ENCODE peak calls at places on chromosome 16, in six cellular contexts. F is adrenal gland; A is pulmonary artery endothelial cell; C is stimulated activated naive CD8-positive, alpha-beta T cell treated with anti-CD3 and anti-CD28 coated beads, Interleukin-15, Interleukin-2, amounts not matched to agents 100 U/mL and 50 U/mL, for 24 hours; L is pancreas; B is Right ventricle myocardium superior. M is an unnamed sample.

GRCh38 chr16:28475221-28475620 is 3.1 kb upstream of the NPIPB7 start:
- DNase-seq in F (no peak), A (no peak), C (no peak), L (no peak), B (no peak), M (no peak)

GRCh38 chr16:87409153-87409552 is 17.0 kb downstream of the MAP1LC3B start:
- DNase-seq in F (no peak), A (no peak), C (no peak), L (no peak), B (no peak), M (no peak)

GRCh38 chr16:72561-73537 is at the start of gene RHBDF1:
- DNase-seq in F (no peak), A (no peak), C (peak), L (peak), B (peak), M (no peak)

GRCh38 chr16:22360963-22361659 is 13.3 kb downstream of the CDR2 start:
- DNase-seq in F (no peak), A (no peak), C (peak), L (no peak), B (no peak), M (no peak)

GRCh38 chr16:22189473-22190168 is 16.5 kb upstream of the EEF2K start:
- DNase-seq in F (peak), A (no peak), C (peak), L (peak), B (peak), M (peak)

GRCh38 chr16:53022374-53022773 is 30.3 kb downstream of the CHD9NB start:
- DNase-seq in F (peak), A (no peak), C (peak), L (no peak), B (no peak), M (no peak)

GRCh38 chr16:51393381-51394005 is 242.4 kb upstream of the SALL1 start:
- DNase-seq in F (no peak), A (no peak), C (no peak), L (no peak), B (no peak), M (no peak)

GRCh38 chr16:23068337-23068736 is 80.9 kb downstream of the USP31 start:
- DNase-seq in F (no peak), A (no peak), C (no peak), L (no peak), B (no peak), M (no peak)

GRCh38 chr16:17365591-17366298 is 105.0 kb downstream of the XYLT1 start:
- DNase-seq in F (no peak), A (no peak), C (no peak), L (no peak), B (no peak), M (no peak)

GRCh38 chr16:27618611-27619380 is 68.9 kb downstream of the KATNIP start:
- DNase-seq in F (no peak), A (no peak), C (no peak), L (no peak), B (no peak), M (peak)

GRCh38 chr16:77433146-77433545 is 1.7 kb downstream of the ADAMTS18 start:
- DNase-seq in F (no peak), A (no peak), C (no peak), L (no peak), B (no peak), M (no peak)

GRCh38 chr16:27811881-27812280 is 251.6 kb downstream of the GSG1L start:
- DNase-seq in F (no peak), A (no peak), C (no peak), L (no peak), B (no peak), M (no peak)

GRCh38 chr16:12643034-12643455 is 160.6 kb downstream of the CPPED1 start:
- DNase-seq in F (no peak), A (no peak), C (no peak), L (no peak), B (no peak), M (no peak)

GRCh38 chr16:51392651-51393187 is 241.6 kb upstream of the SALL1 start:
- DNase-seq in F (no peak), A (no peak), C (no peak), L (no peak), B (peak), M (no peak)

GRCh38 chr16:7103056-7103455 is 229.6 kb upstream of the RBFOX1 start:
- DNase-seq in F (no peak), A (no peak), C (no peak), L (no peak), B (no peak), M (no peak)

GRCh38 chr16:19389246-19389645 is 28.4 kb upstream of the TMC5 start:
- DNase-seq in F (peak), A (no peak), C (peak), L (peak), B (no peak), M (no peak)

GRCh38 chr16:57809843-57810196 is 7.5 kb upstream of the KIFC3 start:
- DNase-seq in F (no peak), A (no peak), C (no peak), L (no peak), B (no peak), M (no peak)

GRCh38 chr16:56743840-56744239 is 13.9 kb downstream of the NUP93 start:
- DNase-seq in F (peak), A (no peak), C (no peak), L (no peak), B (no peak), M (no peak)

GRCh38 chr16:82366462-82366861 is 196.4 kb upstream of the MPHOSPH6 start:
- DNase-seq in F (no peak), A (no peak), C (no peak), L (no peak), B (no peak), M (no peak)

GRCh38 chr16:50259334-50260205 is 6.8 kb upstream of the ADCY7 start:
- DNase-seq in F (no peak), A (no peak), C (no peak), L (no peak), B (peak), M (no peak)

GRCh38 chr16:66379571-66379941 is 13.1 kb downstream of the CDH5 start:
- DNase-seq in F (no peak), A (no peak), C (no peak), L (no peak), B (no peak), M (no peak)

GRCh38 chr16:88770459-88771293 is 14.3 kb downstream of the PIEZO1 start:
- DNase-seq in F (peak), A (no peak), C (peak), L (peak), B (peak), M (no peak)

GRCh38 chr16:24499193-24499814 is 40.1 kb upstream of the RBBP6 start:
- DNase-seq in F (peak), A (no peak), C (peak), L (no peak), B (no peak), M (peak)

GRCh38 chr16:53142823-53143568 is 88.2 kb downstream of the CHD9 start:
- DNase-seq in F (no peak), A (no peak), C (no peak), L (no peak), B (no peak), M (no peak)

GRCh38 chr16:89711601-89712475 is 8.9 kb downstream of the VPS9D1 start:
- DNase-seq in F (peak), A (no peak), C (peak), L (no peak), B (no peak), M (no peak)

GRCh38 chr16:84937196-84937935 is 74.0 kb downstream of the ZDHHC7 start:
- DNase-seq in F (no peak), A (no peak), C (no peak), L (no peak), B (peak), M (no peak)

GRCh38 chr16:31357324-31358156 is 2.6 kb downstream of the ITGAX start:
- DNase-seq in F (no peak), A (no peak), C (no peak), L (no peak), B (no peak), M (no peak)

GRCh38 chr16:50535506-50536257 is 12.5 kb upstream of the NKD1 start:
- DNase-seq in F (peak), A (no peak), C (no peak), L (no peak), B (no peak), M (no peak)

GRCh38 chr16:88298166-88298881 is 84.4 kb upstream of the ZNF469 start:
- DNase-seq in F (peak), A (no peak), C (no peak), L (no peak), B (peak), M (no peak)

GRCh38 chr16:19295393-19295792 is 9.9 kb downstream of the CLEC19A start:
- DNase-seq in F (no peak), A (no peak), C (no peak), L (no peak), B (no peak), M (no peak)

GRCh38 chr16:73025506-73026131 is 22.3 kb downstream of the ZFHX3 start:
- DNase-seq in F (peak), A (no peak), C (no peak), L (no peak), B (no peak), M (no peak)

GRCh38 chr16:588639-588888 is 1.3 kb upstream of the RAB40C start:
- DNase-seq in F (peak), A (peak), C (peak), L (peak), B (no peak), M (no peak)

GRCh38 chr16:89256651-89257254 is 39.2 kb downstream of the ZNF778 start:
- DNase-seq in F (peak), A (no peak), C (peak), L (no peak), B (no peak), M (peak)